ENCODE peak calls at places on chromosomes 5 and 9, in seven cellular contexts. A is NT2/D1, E is iris pigment epithelial cell, C is tibial nerve, Z is M059J, N is HFFc6, X is dermis blood vessel endothelial cell. Y is an unnamed sample.

GRCh38 chr5:157603333-157604190 is 28.0 kb upstream of the ADAM19 start:
- DNase-seq in A (no peak), E (peak), C (no peak), Z (peak), N (peak), X (peak), Y (no peak)

GRCh38 chr5:149018909-149019443 is 43.9 kb downstream of the SH3TC2 start:
- DNase-seq in A (no peak), E (peak), C (no peak), Z (peak), N (no peak), X (peak), Y (no peak)

GRCh38 chr9:72703574-72703973 is 182.2 kb downstream of the TMC1 start:
- DNase-seq in A (no peak), E (peak), C (no peak), Z (peak), N (peak), X (no peak), Y (no peak)

GRCh38 chr5:154753792-154754191 is 1.4 kb upstream of the LARP1 start:
- DNase-seq in A (no peak), E (peak), C (peak), Z (no peak), N (peak), X (peak), Y (no peak)

GRCh38 chr9:124012368-124013262 is 1.0 kb downstream of the LHX2 start:
- DNase-seq in A (no peak), E (no peak), C (no peak), Z (no peak), N (no peak), X (no peak), Y (no peak)

GRCh38 chr5:8691221-8691620 is 822.3 kb downstream of the MTRR start:
- DNase-seq in A (no peak), E (no peak), C (no peak), Z (no peak), N (no peak), X (no peak), Y (no peak)

GRCh38 chr5:36874465-36874864 is 2.1 kb upstream of the NIPBL start:
- DNase-seq in A (no peak), E (no peak), C (no peak), Z (peak), N (no peak), X (no peak), Y (no peak)

GRCh38 chr9:134434896-134435506 is 108.7 kb downstream of the RXRA start:
- DNase-seq in A (no peak), E (peak), C (peak), Z (peak), N (peak), X (peak), Y (peak)

GRCh38 chr9:5563886-5564285 is 53.6 kb downstream of the PDCD1LG2 start:
- DNase-seq in A (no peak), E (no peak), C (no peak), Z (peak), N (peak), X (no peak), Y (no peak)

GRCh38 chr5:149930060-149930753 is 14.4 kb downstream of the PDE6A start:
- DNase-seq in A (no peak), E (no peak), C (no peak), Z (peak), N (peak), X (no peak), Y (no peak)

GRCh38 chr5:31476607-31477200 is 55.2 kb downstream of the DROSHA start:
- DNase-seq in A (no peak), E (no peak), C (no peak), Z (peak), N (no peak), X (no peak), Y (no peak)

GRCh38 chr9:93086445-93087224 is 9.4 kb upstream of the CARD19 start:
- DNase-seq in A (no peak), E (no peak), C (no peak), Z (no peak), N (no peak), X (no peak), Y (no peak)

GRCh38 chr9:112203536-112203935 is 28.4 kb upstream of the SUSD1 start:
- DNase-seq in A (no peak), E (peak), C (no peak), Z (peak), N (peak), X (no peak), Y (no peak)

GRCh38 chr5:137055271-137055872 is 443.8 kb downstream of the SPOCK1 start:
- DNase-seq in A (no peak), E (no peak), C (no peak), Z (no peak), N (no peak), X (no peak), Y (no peak)

GRCh38 chr5:127940854-127941253 is 142.7 kb upstream of the SLC12A2 start:
- DNase-seq in A (no peak), E (no peak), C (no peak), Z (no peak), N (no peak), X (no peak), Y (no peak)

GRCh38 chr9:16358751-16359150 is 511.7 kb downstream of the BNC2 start:
- DNase-seq in A (no peak), E (no peak), C (no peak), Z (peak), N (no peak), X (no peak), Y (no peak)

GRCh38 chr5:12023614-12024241 is 119.5 kb upstream of the CTNND2 start:
- DNase-seq in A (peak), E (peak), C (no peak), Z (peak), N (peak), X (peak), Y (peak)

GRCh38 chr5:37722236-37723146 is 117.3 kb downstream of the GDNF start:
- DNase-seq in A (no peak), E (peak), C (no peak), Z (peak), N (peak), X (no peak), Y (no peak)

GRCh38 chr5:110053205-110053604 is 363.5 kb downstream of the MAN2A1 start:
- DNase-seq in A (no peak), E (no peak), C (no peak), Z (no peak), N (no peak), X (no peak), Y (no peak)

GRCh38 chr5:139758510-139759036 is 37.0 kb upstream of the PSD2 start:
- DNase-seq in A (no peak), E (no peak), C (no peak), Z (no peak), N (no peak), X (no peak), Y (no peak)

GRCh38 chr5:169880012-169880673 is 100.2 kb downstream of the INSYN2B start:
- DNase-seq in A (no peak), E (no peak), C (no peak), Z (no peak), N (no peak), X (no peak), Y (no peak)

GRCh38 chr5:172707285-172708182 is 63.5 kb downstream of the DUSP1 start:
- DNase-seq in A (no peak), E (peak), C (no peak), Z (peak), N (peak), X (peak), Y (peak)

GRCh38 chr5:142286111-142286510 is 38.7 kb downstream of the SPRY4 start:
- DNase-seq in A (no peak), E (no peak), C (no peak), Z (no peak), N (no peak), X (no peak), Y (no peak)

GRCh38 chr9:34710023-34710422 is at the start of gene CCL21:
- DNase-seq in A (no peak), E (no peak), C (no peak), Z (no peak), N (no peak), X (peak), Y (no peak)

GRCh38 chr5:57841671-57842375 is 359.2 kb upstream of the ACTBL2 start:
- DNase-seq in A (peak), E (peak), C (no peak), Z (peak), N (peak), X (peak), Y (no peak)

GRCh38 chr5:30099634-30100033 is 1093.9 kb upstream of the CDH6 start:
- DNase-seq in A (no peak), E (peak), C (no peak), Z (peak), N (no peak), X (no peak), Y (peak)

GRCh38 chr9:113873446-113873845 is 2.7 kb upstream of the ZNF618 start:
- DNase-seq in A (no peak), E (no peak), C (no peak), Z (no peak), N (no peak), X (no peak), Y (no peak)

GRCh38 chr5:80930940-80931339 is 29.2 kb upstream of the RASGRF2 start:
- DNase-seq in A (no peak), E (no peak), C (no peak), Z (no peak), N (no peak), X (no peak), Y (no peak)

GRCh38 chr5:82160948-82161347 is 117.2 kb downstream of the RPS23 start:
- DNase-seq in A (no peak), E (no peak), C (no peak), Z (peak), N (peak), X (no peak), Y (no peak)

GRCh38 chr5:172531704-172532026 is 77.3 kb upstream of the SH3PXD2B start:
- DNase-seq in A (no peak), E (no peak), C (no peak), Z (no peak), N (no peak), X (no peak), Y (no peak)

GRCh38 chr5:157309796-157310195 is 43.9 kb downstream of the CYFIP2 start:
- DNase-seq in A (no peak), E (no peak), C (no peak), Z (peak), N (no peak), X (no peak), Y (no peak)

GRCh38 chr5:93279292-93279974 is 301.6 kb downstream of the NR2F1-AS1 start:
- DNase-seq in A (no peak), E (no peak), C (no peak), Z (no peak), N (peak), X (no peak), Y (no peak)

Y was measured in NCI-H748 treated with DMSO at 0.1 percent for 48 hours.